ENCODE peak calls at places on chromosomes 1 and 21, in eight cellular contexts. I is H54, D is A549, A is heart left ventricle, H is sigmoid colon, L is IMR-90, Q is K562, O is GM12891. Y is an unnamed sample.

GRCh38 chr21:35319684-35320083 is 270.6 kb upstream of the RUNX1 start:
- DNase-seq in L (no peak), H (no peak), O (no peak), Q (no peak), A (no peak), D (no peak), I (peak), Y (no peak)

GRCh38 chr1:158931055-158931737 is at the start of gene PYHIN1:
- DNase-seq in L (no peak), D (no peak), H (no peak), Q (no peak), A (no peak), I (no peak), O (no peak), Y (no peak)

GRCh38 chr1:190373705-190374336 is 103.8 kb downstream of the BRINP3 start:
- DNase-seq in D (peak), Q (no peak), I (no peak), H (no peak), A (no peak), L (peak), O (no peak), Y (peak)

GRCh38 chr1:94063379-94063778 is 57.6 kb downstream of the ABCA4 start:
- DNase-seq in H (peak), A (peak), D (peak), L (peak), I (no peak), O (no peak), Q (peak), Y (peak)

GRCh38 chr1:28313710-28314510 is 14.9 kb upstream of the MED18 start:
- DNase-seq in Q (peak), O (no peak), H (no peak), A (peak), I (peak), L (peak), D (peak), Y (peak)

GRCh38 chr21:40680311-40680710 is 166.6 kb downstream of the DSCAM start:
- DNase-seq in Q (no peak), H (no peak), L (no peak), A (no peak), I (no peak), O (no peak), D (no peak), Y (no peak)

GRCh38 chr1:83531910-83532309 is 467.0 kb downstream of the TTLL7 start:
- DNase-seq in D (no peak), O (no peak), A (no peak), I (no peak), Q (no peak), H (no peak), L (no peak), Y (no peak)

GRCh38 chr1:164834641-164835040 is 275.7 kb downstream of the PBX1 start:
- DNase-seq in D (no peak), A (no peak), Q (no peak), H (no peak), O (no peak), I (no peak), L (peak), Y (no peak)

GRCh38 chr21:45226540-45227326 is 61.0 kb downstream of the POFUT2 start:
- DNase-seq in A (no peak), Q (no peak), L (peak), I (no peak), O (no peak), D (no peak), H (no peak), Y (no peak)

GRCh38 chr1:117828206-117828605 is 101.2 kb downstream of the GDAP2 start:
- DNase-seq in I (no peak), D (no peak), L (peak), H (peak), O (no peak), A (peak), Q (no peak), Y (no peak)

GRCh38 chr1:115356356-115356755 is 18.3 kb upstream of the NGF start:
- DNase-seq in H (no peak), Q (no peak), L (no peak), D (no peak), A (no peak), O (no peak), I (no peak), Y (no peak)

GRCh38 chr1:67599085-67599484 is 85.9 kb upstream of the GADD45A start:
- DNase-seq in O (no peak), I (no peak), D (no peak), Q (no peak), H (no peak), L (no peak), A (peak), Y (no peak)

GRCh38 chr1:14924455-14925325 is 228.9 kb upstream of the TMEM51 start:
- DNase-seq in Q (peak), D (no peak), H (no peak), I (peak), O (peak), A (peak), L (peak), Y (peak)

GRCh38 chr1:100720751-100721150 is 1.2 kb downstream of the VCAM1 start:
- DNase-seq in Q (no peak), A (no peak), H (no peak), L (no peak), O (no peak), D (no peak), I (no peak), Y (no peak)
- TF ChIP-seq POLR2A in Q (no peak), A (no peak), H (no peak), L (no peak), O (no peak), D (no peak), I (no peak), Y (no peak)

DNA sequence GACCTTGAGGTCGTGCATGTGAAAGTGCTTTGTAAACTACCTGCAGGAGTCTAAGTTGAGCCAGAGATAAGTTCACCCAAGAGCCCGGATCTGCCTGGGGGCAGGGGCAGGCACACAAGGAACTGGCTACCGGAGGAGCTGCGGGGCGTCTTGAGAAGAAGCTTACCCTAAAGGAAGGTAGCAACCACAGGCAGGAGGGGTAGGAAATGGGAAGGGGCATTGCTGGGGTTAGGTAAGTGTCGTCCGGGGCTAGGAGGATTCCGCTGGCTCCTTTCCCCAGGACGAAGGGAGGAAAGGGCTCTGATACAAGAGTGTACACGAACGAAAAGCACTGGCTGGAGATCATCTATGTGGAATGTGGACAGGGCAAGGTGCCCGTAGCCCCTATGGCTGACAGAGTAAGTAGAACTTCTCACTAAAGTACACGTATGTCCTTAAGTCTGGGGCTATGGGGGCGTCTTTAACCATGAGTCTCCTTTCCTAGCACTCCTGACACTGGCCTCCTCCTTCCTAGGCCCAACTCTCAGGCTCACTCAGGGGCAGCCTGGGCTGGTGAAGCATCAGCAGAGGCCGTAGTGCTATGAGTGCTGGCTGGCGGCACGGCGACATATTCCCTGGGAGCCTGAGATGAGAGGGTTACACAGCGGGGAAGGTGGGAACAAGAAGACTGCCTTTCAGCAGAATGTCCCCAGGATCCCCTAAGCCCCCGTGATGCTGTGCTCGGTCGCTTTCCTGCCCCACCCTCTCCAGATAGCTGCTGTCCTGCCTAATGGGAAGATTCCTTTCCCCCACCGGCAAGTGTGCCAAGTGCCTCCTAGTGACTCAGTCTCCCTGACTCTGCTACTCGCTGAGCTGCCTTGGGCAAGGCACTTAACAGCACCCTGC is 9.1 kb upstream of the GALNT2 start:
- DNase-seq in A (no peak), O (no peak), H (no peak), L (no peak), D (no peak), I (no peak), Q (no peak), Y (no peak)
- TF ChIP-seq POLR2A in A (no peak), O (no peak), H (no peak), L (no peak), D (no peak), I (no peak), Q (no peak), Y (no peak)

DNA sequence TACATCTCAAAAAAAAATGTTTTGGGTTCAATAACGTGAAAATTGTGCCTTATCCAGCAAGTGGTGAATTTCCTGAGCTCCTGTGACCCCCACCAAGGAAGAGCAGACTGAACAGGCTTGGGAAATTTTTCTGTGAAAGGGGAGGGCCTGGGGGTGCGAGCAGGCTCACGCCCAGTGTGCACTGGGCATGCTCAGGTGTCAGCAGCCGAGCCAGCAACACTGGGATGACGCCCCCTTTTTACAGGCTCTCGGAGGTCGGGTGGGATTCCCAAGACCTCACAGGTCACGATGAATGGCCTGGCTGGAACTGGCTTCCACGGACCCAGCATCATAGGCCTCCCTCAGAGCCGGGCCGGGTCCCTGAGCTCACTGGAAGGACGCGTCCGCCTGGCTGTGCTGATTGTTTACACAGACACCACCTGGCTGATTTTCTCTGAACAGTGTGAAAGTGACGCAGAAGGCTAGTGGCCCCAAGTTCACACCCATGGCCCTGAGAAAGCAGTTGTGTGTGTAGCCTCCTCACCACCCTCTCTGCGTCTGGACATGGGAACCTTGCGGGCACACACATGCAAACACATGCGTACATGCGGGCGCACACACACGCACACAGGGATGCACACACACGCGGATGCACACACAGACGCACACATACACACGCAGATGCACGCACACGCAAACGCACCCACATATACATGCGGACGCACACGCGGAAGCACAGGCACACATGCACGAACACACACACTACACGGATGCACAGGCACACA is 9.2 kb downstream of the CSTB start:
- DNase-seq in D (peak), A (no peak), H (no peak), O (no peak), Q (no peak), I (no peak), L (no peak), Y (no peak)
- TF ChIP-seq POLR2A in D (no peak), A (no peak), H (no peak), O (no peak), Q (no peak), I (peak), L (no peak), Y (no peak)

DNA sequence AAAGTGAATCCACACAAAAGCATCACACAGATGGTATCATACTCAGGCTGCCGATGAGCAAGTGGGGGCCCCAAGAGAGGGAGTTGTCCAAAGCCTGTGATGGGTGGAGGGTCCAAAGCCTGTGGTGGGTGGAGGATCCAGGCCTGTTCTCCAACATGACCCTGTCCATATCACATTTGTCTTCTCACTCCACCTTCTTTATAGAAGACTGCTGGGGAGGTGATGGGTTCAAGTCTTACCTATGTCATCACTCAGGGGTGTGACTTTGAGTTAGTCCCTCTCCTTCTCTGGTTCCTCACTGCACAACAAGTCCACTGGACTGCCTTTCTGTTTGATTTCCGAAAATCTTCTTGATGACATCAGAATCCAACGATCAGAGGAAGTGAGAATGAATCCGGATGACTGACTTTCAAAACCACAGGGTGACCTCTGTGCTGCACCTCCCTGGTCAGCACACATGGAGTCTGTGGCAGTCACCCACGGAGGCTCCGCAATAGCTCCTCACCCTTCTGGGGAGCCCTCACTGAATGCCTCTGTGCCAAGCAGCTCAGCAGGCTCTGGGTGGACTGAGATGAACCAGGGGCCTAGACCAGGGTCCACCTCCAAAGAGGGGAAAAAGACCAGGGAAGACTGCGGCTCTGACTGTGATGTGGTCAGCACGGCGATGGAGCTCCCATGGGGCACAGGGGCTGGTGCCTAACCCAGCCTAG is 166.8 kb downstream of the HIVEP3 start:
- DNase-seq in H (peak), A (no peak), Q (no peak), I (peak), L (peak), O (no peak), D (no peak), Y (no peak)
- TF ChIP-seq POLR2A in H (no peak), A (no peak), Q (no peak), I (no peak), L (no peak), O (no peak), D (no peak), Y (no peak)

DNA sequence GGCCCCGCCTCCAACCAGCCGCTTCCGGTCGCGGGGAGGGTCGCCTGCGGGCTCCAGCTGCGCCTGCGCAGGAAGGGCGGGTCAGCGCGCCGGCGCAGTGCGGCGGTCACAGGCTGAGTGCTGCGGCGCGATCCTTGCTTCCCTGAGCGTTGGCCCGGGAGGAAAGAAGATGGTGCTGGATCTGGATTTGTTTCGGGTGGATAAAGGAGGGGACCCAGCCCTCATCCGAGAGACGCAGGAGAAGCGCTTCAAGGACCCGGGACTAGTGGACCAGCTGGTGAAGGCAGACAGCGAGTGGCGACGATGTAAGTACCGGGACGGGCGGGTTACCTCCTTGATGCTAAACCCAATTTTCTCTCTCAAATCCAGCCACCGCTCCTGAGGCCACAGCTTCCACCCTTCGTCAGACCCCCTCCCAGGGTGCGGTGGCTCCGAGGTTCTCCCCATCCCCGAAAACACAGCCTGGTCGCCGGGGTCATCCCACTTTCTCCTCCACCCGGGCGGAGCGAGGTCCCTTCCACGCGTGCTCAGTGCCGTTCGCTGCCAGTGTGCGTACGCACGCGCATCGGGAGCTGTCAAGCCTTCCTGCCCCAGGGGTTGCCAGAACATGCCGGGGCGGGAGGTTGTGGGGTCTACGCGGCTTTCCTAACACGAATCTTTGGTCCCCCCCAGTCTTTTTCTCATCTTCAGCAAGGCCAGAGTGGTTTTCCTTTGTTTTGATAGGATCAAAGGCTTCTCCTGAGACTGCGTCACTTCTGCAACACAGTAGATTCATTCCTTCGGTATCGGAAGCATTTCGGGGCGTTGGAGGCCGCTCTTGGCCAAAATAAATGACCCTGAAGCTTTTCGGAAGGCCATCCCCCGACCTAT is at the start of gene SARS1:
- DNase-seq in Q (peak), O (peak), A (peak), H (peak), D (peak), I (peak), L (peak), Y (peak)
- TF ChIP-seq POLR2A in Q (peak), O (peak), A (peak), H (peak), D (peak), I (peak), L (peak), Y (peak)

GRCh38 chr1:113459279-113459678 is 69.0 kb downstream of the MAGI3 start:
- DNase-seq in I (no peak), O (no peak), L (no peak), D (no peak), H (no peak), A (no peak), Q (no peak), Y (no peak)
- TF ChIP-seq POLR2A in I (no peak), O (no peak), L (no peak), D (no peak), H (no peak), A (no peak), Q (no peak), Y (no peak)